ENCODE peak calls at places on chromosomes 6 and 20, in eight cellular contexts. One of them, this sample, is unnamed.
A peak's percentile ranks its signal among the peaks of the same experiment; 100 is the strongest.

GRCh38 chr6:2989332-2990178 is 10.1 kb upstream of the NQO2 start:
- DNase-seq in BE2C: peak; percentile 84
- DNase-seq in AG09309: peak; percentile 98
- DNase-seq in breast epithelium: peak; percentile 78
- DNase-seq in HFF-Myc: peak; percentile 98
- DNase-seq in Peyer's patch: peak; percentile 88
- DNase-seq in lung: peak; percentile 90
- DNase-seq in fibroblast of pulmonary artery: peak; percentile 100
- DNase-seq in this sample: peak; percentile 66

GRCh38 chr6:3380344-3381232 is 76.3 kb downstream of the SLC22A23 start:
- DNase-seq in BE2C: no peak
- DNase-seq in AG09309: no peak
- DNase-seq in breast epithelium: peak; percentile 74
- DNase-seq in HFF-Myc: no peak
- DNase-seq in Peyer's patch: no peak
- DNase-seq in lung: peak; percentile 59
- DNase-seq in fibroblast of pulmonary artery: no peak
- DNase-seq in this sample: no peak

GRCh38 chr6:130233332-130233731 is 10.6 kb upstream of the SAMD3 start:
- DNase-seq in BE2C: no peak
- DNase-seq in AG09309: no peak
- DNase-seq in breast epithelium: no peak
- DNase-seq in HFF-Myc: no peak
- DNase-seq in Peyer's patch: no peak
- DNase-seq in lung: no peak
- DNase-seq in fibroblast of pulmonary artery: peak; percentile 13
- DNase-seq in this sample: no peak

GRCh38 chr6:135819665-135820064 is 31.8 kb upstream of the PDE7B start:
- DNase-seq in BE2C: no peak
- DNase-seq in AG09309: no peak
- DNase-seq in breast epithelium: no peak
- DNase-seq in HFF-Myc: no peak
- DNase-seq in Peyer's patch: no peak
- DNase-seq in lung: no peak
- DNase-seq in fibroblast of pulmonary artery: peak; percentile 62
- DNase-seq in this sample: no peak

GRCh38 chr6:45923831-45924391 is 91.7 kb downstream of the CLIC5 start:
- DNase-seq in BE2C: no peak
- DNase-seq in AG09309: no peak
- DNase-seq in breast epithelium: no peak
- DNase-seq in HFF-Myc: no peak
- DNase-seq in Peyer's patch: no peak
- DNase-seq in lung: no peak
- DNase-seq in fibroblast of pulmonary artery: no peak
- DNase-seq in this sample: no peak

GRCh38 chr6:16286151-16286522 is 47.8 kb downstream of the GMPR start:
- DNase-seq in BE2C: peak; percentile 76
- DNase-seq in AG09309: no peak
- DNase-seq in breast epithelium: no peak
- DNase-seq in HFF-Myc: peak; percentile 16
- DNase-seq in Peyer's patch: no peak
- DNase-seq in lung: no peak
- DNase-seq in fibroblast of pulmonary artery: peak; percentile 61
- DNase-seq in this sample: no peak

GRCh38 chr6:170405311-170405975 is 98.9 kb downstream of the FAM120B start:
- DNase-seq in BE2C: no peak
- DNase-seq in AG09309: peak; percentile 93
- DNase-seq in breast epithelium: no peak
- DNase-seq in HFF-Myc: peak; percentile 62
- DNase-seq in Peyer's patch: no peak
- DNase-seq in lung: no peak
- DNase-seq in fibroblast of pulmonary artery: peak; percentile 94
- DNase-seq in this sample: no peak

GRCh38 chr6:22320750-22321149 is 23.9 kb upstream of the PRL start:
- DNase-seq in BE2C: no peak
- DNase-seq in AG09309: peak; percentile 58
- DNase-seq in breast epithelium: no peak
- DNase-seq in HFF-Myc: peak; percentile 52
- DNase-seq in Peyer's patch: no peak
- DNase-seq in lung: no peak
- DNase-seq in fibroblast of pulmonary artery: peak; percentile 67
- DNase-seq in this sample: no peak

GRCh38 chr6:35688605-35689322 is at the start of gene FKBP5:
- DNase-seq in BE2C: peak; percentile 97
- DNase-seq in AG09309: peak; percentile 14
- DNase-seq in breast epithelium: peak; percentile 95
- DNase-seq in HFF-Myc: no peak
- DNase-seq in Peyer's patch: peak; percentile 97
- DNase-seq in lung: peak; percentile 95
- DNase-seq in fibroblast of pulmonary artery: peak; percentile 89
- DNase-seq in this sample: peak; percentile 90

GRCh38 chr6:125025164-125025854 is 63.1 kb downstream of the RNF217 start:
- DNase-seq in BE2C: no peak
- DNase-seq in AG09309: no peak
- DNase-seq in breast epithelium: no peak
- DNase-seq in HFF-Myc: no peak
- DNase-seq in Peyer's patch: no peak
- DNase-seq in lung: no peak
- DNase-seq in fibroblast of pulmonary artery: no peak
- DNase-seq in this sample: no peak

GRCh38 chr6:111912904-111913303 is 39.7 kb upstream of the FYN start:
- DNase-seq in BE2C: no peak
- DNase-seq in AG09309: no peak
- DNase-seq in breast epithelium: no peak
- DNase-seq in HFF-Myc: no peak
- DNase-seq in Peyer's patch: no peak
- DNase-seq in lung: no peak
- DNase-seq in fibroblast of pulmonary artery: no peak
- DNase-seq in this sample: no peak

GRCh38 chr20:64032706-64033624 is 3.0 kb upstream of the C20orf204 start:
- DNase-seq in BE2C: no peak
- DNase-seq in AG09309: no peak
- DNase-seq in breast epithelium: no peak
- DNase-seq in HFF-Myc: no peak
- DNase-seq in Peyer's patch: no peak
- DNase-seq in lung: no peak
- DNase-seq in fibroblast of pulmonary artery: no peak
- DNase-seq in this sample: no peak

GRCh38 chr6:8539446-8539845 is 104.1 kb upstream of the SLC35B3 start:
- DNase-seq in BE2C: no peak
- DNase-seq in AG09309: no peak
- DNase-seq in breast epithelium: no peak
- DNase-seq in HFF-Myc: peak; percentile 9
- DNase-seq in Peyer's patch: no peak
- DNase-seq in lung: no peak
- DNase-seq in fibroblast of pulmonary artery: peak; percentile 15
- DNase-seq in this sample: no peak

GRCh38 chr6:79453558-79454042 is 83.6 kb downstream of the LCA5 start:
- DNase-seq in BE2C: no peak
- DNase-seq in AG09309: no peak
- DNase-seq in breast epithelium: no peak
- DNase-seq in HFF-Myc: no peak
- DNase-seq in Peyer's patch: no peak
- DNase-seq in lung: no peak
- DNase-seq in fibroblast of pulmonary artery: peak; percentile 75
- DNase-seq in this sample: no peak

GRCh38 chr20:25079171-25079570 is 2.8 kb downstream of the VSX1 start:
- DNase-seq in BE2C: no peak
- DNase-seq in AG09309: no peak
- DNase-seq in breast epithelium: no peak
- DNase-seq in HFF-Myc: no peak
- DNase-seq in Peyer's patch: peak; percentile 3
- DNase-seq in lung: no peak
- DNase-seq in fibroblast of pulmonary artery: no peak
- DNase-seq in this sample: no peak

DNA sequence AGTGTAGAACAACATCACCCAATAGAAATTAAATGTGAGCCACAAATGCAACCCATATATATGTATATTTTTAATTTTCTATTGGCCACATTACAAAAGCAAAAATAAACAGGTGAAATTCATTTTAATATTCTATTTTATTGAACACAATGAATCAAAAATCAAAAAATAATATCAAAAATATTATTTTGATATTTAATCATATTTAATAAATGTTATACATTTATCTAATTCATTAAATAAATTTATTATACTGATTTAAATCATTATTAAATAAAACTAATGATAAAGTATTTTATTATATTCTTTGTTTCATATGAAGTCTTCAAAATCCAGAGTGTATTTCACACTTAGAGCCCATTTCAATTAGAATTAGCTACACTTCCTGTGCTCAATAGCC is 98.4 kb upstream of the MANEA start:
- DNase-seq in BE2C: no peak
- DNase-seq in AG09309: no peak
- DNase-seq in breast epithelium: no peak
- DNase-seq in HFF-Myc: no peak
- DNase-seq in Peyer's patch: no peak
- DNase-seq in lung: no peak
- DNase-seq in fibroblast of pulmonary artery: no peak
- DNase-seq in this sample: no peak
- TF ChIP-seq CTCF in BE2C: no peak
- TF ChIP-seq CTCF in AG09309: no peak
- TF ChIP-seq CTCF in breast epithelium: no peak
- TF ChIP-seq CTCF in HFF-Myc: no peak
- TF ChIP-seq CTCF in Peyer's patch: no peak
- TF ChIP-seq CTCF in lung: no peak
- TF ChIP-seq CTCF in fibroblast of pulmonary artery: no peak
- TF ChIP-seq CTCF in this sample: no peak

GRCh38 chr6:33585403-33586107 is 5.5 kb upstream of the BAK1 start:
- DNase-seq in BE2C: peak; percentile 84
- DNase-seq in AG09309: no peak
- DNase-seq in breast epithelium: peak; percentile 80
- DNase-seq in HFF-Myc: peak; percentile 52
- DNase-seq in Peyer's patch: peak; percentile 94
- DNase-seq in lung: peak; percentile 72
- DNase-seq in fibroblast of pulmonary artery: peak; percentile 79
- DNase-seq in this sample: peak; percentile 90
- H3K4me3 ChIP-seq in BE2C: peak overlapping the region; percentile 32
- H3K4me3 ChIP-seq in AG09309: peak overlapping the region; percentile 9
- H3K4me3 ChIP-seq in breast epithelium: no peak overlapping the region
- H3K4me3 ChIP-seq in HFF-Myc: no peak overlapping the region
- H3K4me3 ChIP-seq in Peyer's patch: peak overlapping the region; percentile 9
- H3K4me3 ChIP-seq in lung: no peak overlapping the region
- H3K4me3 ChIP-seq in fibroblast of pulmonary artery: no peak overlapping the region
- H3K4me3 ChIP-seq in this sample: peak overlapping the region; percentile 1

DNA sequence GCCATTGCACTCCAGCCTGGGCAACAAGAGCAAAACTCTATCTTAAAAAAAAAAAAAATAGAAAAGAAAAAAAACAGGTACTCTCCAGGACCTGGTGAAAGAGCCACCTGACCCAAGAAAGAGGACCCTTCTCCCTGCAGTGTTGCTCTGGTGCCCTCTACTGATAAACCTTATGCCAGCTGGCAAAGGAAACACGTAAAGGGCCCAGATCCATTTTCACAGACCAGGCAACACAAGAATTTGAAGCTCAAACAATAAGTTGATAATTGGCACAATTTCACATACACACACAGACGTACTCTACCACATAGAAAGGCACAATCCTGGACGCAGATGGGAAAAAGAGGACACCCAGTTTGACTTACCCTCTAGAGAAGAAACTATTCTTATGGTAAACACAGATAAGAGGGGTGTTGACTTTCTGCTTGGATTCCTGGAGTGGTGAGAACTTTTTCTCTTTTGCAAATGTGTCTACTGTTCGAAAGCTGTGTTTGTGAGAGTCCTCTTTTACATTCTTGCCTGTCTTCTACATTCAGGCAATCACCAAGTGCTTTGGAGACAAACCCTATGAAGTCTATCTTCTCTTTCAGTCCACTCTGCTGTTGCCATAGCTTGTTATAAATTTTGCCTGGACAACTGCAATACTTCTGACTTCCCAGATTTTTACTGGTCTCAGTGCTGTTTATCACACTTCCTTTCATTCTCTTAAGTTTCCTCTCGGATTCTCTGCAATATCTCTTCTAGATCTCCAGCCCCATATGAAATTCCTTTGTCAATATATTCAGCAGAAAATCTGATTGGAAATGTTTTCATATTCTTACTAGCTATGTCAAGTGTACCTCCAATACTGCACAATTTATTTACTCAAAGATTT is 6.4 kb upstream of the SNRPB start:
- DNase-seq in BE2C: no peak
- DNase-seq in AG09309: no peak
- DNase-seq in breast epithelium: no peak
- DNase-seq in HFF-Myc: no peak
- DNase-seq in Peyer's patch: no peak
- DNase-seq in lung: no peak
- DNase-seq in fibroblast of pulmonary artery: no peak
- DNase-seq in this sample: no peak
- TF ChIP-seq CTCF in BE2C: peak; percentile 22
- TF ChIP-seq CTCF in AG09309: no peak
- TF ChIP-seq CTCF in breast epithelium: no peak
- TF ChIP-seq CTCF in HFF-Myc: no peak
- TF ChIP-seq CTCF in Peyer's patch: no peak
- TF ChIP-seq CTCF in lung: no peak
- TF ChIP-seq CTCF in fibroblast of pulmonary artery: no peak
- TF ChIP-seq CTCF in this sample: no peak

GRCh38 chr6:56525976-56526375 is 116.7 kb downstream of the DST start:
- DNase-seq in BE2C: no peak
- DNase-seq in AG09309: no peak
- DNase-seq in breast epithelium: no peak
- DNase-seq in HFF-Myc: no peak
- DNase-seq in Peyer's patch: no peak
- DNase-seq in lung: no peak
- DNase-seq in fibroblast of pulmonary artery: no peak
- DNase-seq in this sample: no peak
- H3K4me3 ChIP-seq in BE2C: no peak overlapping the region
- H3K4me3 ChIP-seq in AG09309: no peak overlapping the region
- H3K4me3 ChIP-seq in breast epithelium: no peak overlapping the region
- H3K4me3 ChIP-seq in HFF-Myc: no peak overlapping the region
- H3K4me3 ChIP-seq in Peyer's patch: no peak overlapping the region
- H3K4me3 ChIP-seq in lung: no peak overlapping the region
- H3K4me3 ChIP-seq in fibroblast of pulmonary artery: no peak overlapping the region
- H3K4me3 ChIP-seq in this sample: no peak overlapping the region

DNA sequence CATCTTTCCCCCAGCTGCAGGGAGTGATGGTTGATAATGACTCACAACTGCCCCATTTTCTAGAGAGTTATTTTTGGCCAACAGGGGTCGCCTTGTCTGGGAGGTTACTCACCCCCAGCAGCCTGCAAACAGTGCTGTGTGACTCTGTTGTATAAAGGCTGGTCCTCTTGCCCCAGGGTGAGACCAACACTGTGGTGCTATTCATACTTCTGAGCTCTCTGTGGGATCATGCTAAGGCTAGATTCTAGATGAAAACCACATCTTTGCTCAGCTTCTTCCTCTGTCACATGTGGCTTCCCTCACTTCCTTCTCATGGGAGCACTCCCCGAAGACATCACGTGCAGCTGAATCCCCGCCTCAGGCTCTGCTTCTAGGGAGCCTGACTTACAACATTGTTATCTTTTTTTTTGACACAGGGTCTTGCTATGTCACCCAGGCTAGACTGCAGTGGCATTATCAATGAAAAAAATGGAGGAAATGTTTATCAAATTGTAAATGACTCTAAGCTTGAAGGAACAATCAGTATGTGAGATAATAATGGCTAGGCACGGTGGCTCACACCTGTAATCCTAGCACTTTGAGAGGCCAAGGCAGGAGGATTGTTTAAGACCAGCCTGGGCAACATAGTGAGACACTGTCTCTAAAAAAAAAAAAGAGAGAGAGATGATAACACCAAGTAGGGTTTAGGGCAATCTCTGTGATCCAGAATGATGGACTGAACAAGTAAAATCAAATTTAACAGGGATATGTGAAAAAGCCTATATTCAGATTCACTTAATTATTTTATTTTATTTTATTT is 55.7 kb upstream of the SLC23A2 start:
- DNase-seq in BE2C: no peak
- DNase-seq in AG09309: no peak
- DNase-seq in breast epithelium: no peak
- DNase-seq in HFF-Myc: peak; percentile 25
- DNase-seq in Peyer's patch: peak; percentile 63
- DNase-seq in lung: peak; percentile 34
- DNase-seq in fibroblast of pulmonary artery: peak; percentile 40
- DNase-seq in this sample: peak; percentile 44
- TF ChIP-seq CTCF in BE2C: peak; percentile 44
- TF ChIP-seq CTCF in AG09309: peak; percentile 54
- TF ChIP-seq CTCF in breast epithelium: no peak
- TF ChIP-seq CTCF in HFF-Myc: peak; percentile 58
- TF ChIP-seq CTCF in Peyer's patch: peak; percentile 18
- TF ChIP-seq CTCF in lung: peak; percentile 7
- TF ChIP-seq CTCF in fibroblast of pulmonary artery: peak; percentile 47
- TF ChIP-seq CTCF in this sample: peak; percentile 40

This sample was measured in CD8-positive, alpha-beta T cell.